ENCODE peak calls at places on chromosomes 11 and 22, in seven cellular contexts. X is spleen, A is GM23338, P is glutamatergic neuron, I is kidney, W is lung, V is GM13976. N is an unnamed sample.

GRCh38 chr11:3169952-3170755 is 5.0 kb upstream of the OSBPL5 start:
- DNase-seq in X (peak; percentile 56), V (no peak), P (peak; percentile 17), A (no peak), I (peak; percentile 73), W (no peak), N (no peak)

GRCh38 chr11:14342906-14343305 is 16.1 kb downstream of the RRAS2 start:
- DNase-seq in A (no peak), W (no peak), X (no peak), I (no peak), P (no peak), V (no peak), N (no peak)

GRCh38 chr11:122287401-122287800 is 171.4 kb upstream of the BLID start:
- DNase-seq in P (peak; percentile 75), I (no peak), V (no peak), X (no peak), W (no peak), A (no peak), N (no peak)

GRCh38 chr11:10021563-10021962 is 272.5 kb downstream of the SBF2 start:
- DNase-seq in P (no peak), I (no peak), V (no peak), A (peak; percentile 20), X (no peak), W (no peak), N (no peak)

GRCh38 chr11:72348250-72348649 is 86.1 kb downstream of the CLPB start:
- DNase-seq in I (no peak), P (no peak), V (no peak), A (peak; percentile 20), W (no peak), X (no peak), N (no peak)

GRCh38 chr11:17972987-17973386 is 39.9 kb downstream of the SERGEF start:
- DNase-seq in W (no peak), X (no peak), P (peak; percentile 73), I (no peak), A (peak; percentile 92), V (no peak), N (no peak)

GRCh38 chr11:76314741-76315090 is 66.2 kb downstream of the THAP12 start:
- DNase-seq in X (no peak), P (no peak), W (no peak), A (no peak), I (peak; percentile 22), V (no peak), N (no peak)

GRCh38 chr11:61545341-61545740 is 35.5 kb downstream of the SYT7 start:
- DNase-seq in A (peak; percentile 64), I (no peak), W (no peak), X (no peak), P (no peak), V (peak; percentile 71), N (no peak)

GRCh38 chr11:113690619-113691569 is 15.2 kb downstream of the TMPRSS5 start:
- DNase-seq in V (peak; percentile 61), W (no peak), A (peak; percentile 83), X (no peak), P (no peak), I (peak; percentile 88), N (peak; percentile 85)
- TF ChIP-seq CTCF in V (peak; percentile 56), W (no peak), A (peak; percentile 93), X (no peak), P (peak; percentile 66), I (no peak), N (peak; percentile 46)

DNA sequence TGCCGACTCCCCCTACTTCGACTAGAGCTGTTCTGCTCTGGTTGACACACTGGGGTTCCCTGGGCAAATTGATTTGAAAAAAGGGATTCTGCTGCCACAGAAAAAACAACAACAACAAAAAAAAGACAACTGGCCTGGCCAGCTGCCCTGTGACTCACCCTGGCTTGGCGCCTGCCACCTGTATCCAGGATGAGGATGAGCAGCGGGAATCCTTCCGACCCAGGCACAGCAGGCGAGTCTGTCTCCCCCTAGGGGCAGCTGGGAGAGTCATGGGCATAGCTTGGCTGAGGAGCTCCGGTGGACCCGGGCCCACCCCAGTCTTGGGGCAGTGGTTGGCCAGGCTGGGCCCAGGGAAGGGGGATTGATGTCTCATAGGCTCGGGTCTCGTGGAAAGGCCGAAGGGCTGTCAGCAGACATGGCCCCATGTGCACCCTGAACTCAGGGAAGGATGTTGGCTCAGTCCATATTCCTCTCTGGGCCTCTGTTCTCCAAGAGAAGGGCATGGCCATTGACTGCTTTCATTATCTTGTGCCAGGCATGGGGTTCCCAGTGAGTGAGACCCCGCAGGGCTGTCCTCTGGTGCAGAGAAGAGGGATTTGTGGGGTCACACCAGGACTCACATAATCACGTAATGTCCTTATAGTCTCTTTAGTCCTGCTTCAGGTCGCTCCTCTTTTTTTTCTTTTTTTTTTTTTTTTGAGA is 10.4 kb upstream of the SUN2 start:
- DNase-seq in V (peak; percentile 71), A (peak; percentile 93), I (no peak), P (peak; percentile 82), X (no peak), W (no peak), N (no peak)
- TF ChIP-seq CTCF in V (peak; percentile 62), A (peak; percentile 85), I (peak; percentile 70), P (peak; percentile 67), X (no peak), W (peak; percentile 21), N (peak; percentile 75)

DNA sequence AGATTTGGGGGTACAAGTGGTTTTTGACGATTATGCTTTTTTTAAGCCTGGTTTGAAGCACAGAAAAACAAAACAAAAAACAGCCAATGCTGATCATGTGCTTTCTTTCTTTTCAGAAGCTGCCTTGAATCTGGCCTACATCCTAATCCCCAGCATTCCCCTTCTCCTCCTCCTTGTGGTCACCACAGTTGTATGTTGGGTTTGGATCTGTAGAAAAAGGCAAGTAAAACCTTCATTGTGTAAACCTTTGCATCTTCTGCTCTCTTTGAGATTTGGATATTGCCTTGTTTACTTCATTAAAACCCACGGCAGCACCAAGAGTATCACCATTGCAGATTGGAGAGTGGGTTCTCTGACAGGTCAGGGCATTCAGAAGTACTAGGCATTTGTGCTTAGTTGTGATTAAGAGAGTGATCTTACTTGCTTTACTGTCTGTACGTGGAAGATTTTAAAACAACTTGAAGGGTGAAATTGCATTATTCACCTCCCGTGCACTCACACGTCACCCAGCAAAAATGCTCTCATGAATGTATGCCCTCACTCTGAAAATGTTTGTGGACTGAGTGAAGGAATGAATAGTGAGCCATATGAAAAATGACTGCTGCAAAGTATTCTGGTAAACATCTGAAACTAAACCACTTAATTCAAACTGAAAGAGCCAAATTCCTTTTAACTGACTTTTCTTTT is 17.0 kb downstream of the LAYN start:
- DNase-seq in V (no peak), A (no peak), P (no peak), W (no peak), X (no peak), I (no peak), N (no peak)
- TF ChIP-seq CTCF in V (no peak), A (no peak), P (no peak), W (no peak), X (no peak), I (no peak), N (no peak)

DNA sequence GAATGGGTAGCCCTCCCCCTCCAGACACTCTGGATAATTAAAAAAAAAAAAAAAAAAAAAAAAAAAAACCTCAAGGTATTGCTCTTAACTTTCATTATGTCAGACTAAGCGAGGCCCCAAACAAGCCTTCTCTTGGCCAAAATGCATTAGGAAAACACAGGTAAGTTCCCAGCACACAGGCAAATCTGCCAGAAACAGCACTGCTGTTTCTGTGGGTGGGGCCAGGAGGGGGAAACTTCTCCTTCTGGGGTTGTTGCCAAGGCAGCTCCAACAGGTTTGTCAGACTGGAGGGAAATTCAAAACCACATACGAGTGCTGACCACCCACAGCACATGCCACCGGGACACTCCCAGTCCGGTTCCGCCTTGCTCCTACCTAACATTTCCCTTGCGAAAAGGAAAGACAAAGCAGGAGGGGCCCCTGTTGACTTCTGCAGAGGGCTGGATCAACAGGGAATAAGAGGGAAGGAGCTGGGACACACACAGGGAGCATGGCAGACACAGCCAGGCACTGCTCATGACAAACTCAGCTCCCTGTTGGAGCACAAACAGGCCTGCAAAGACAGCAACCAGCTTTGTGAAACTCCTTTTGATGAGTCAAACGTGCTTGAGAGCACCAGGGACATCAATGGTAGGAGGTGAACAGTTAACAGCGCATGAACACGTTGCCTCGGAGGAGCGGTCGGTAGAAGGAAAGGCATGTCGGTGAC is 55.0 kb downstream of the MYH9 start:
- DNase-seq in A (no peak), V (peak; percentile 77), I (no peak), W (no peak), X (peak; percentile 77), P (no peak), N (no peak)
- TF ChIP-seq CTCF in A (no peak), V (no peak), I (no peak), W (no peak), X (no peak), P (no peak), N (no peak)

GRCh38 chr22:41500303-41500702 is 31.4 kb downstream of the ACO2 start:
- DNase-seq in V (no peak), P (no peak), A (no peak), W (no peak), I (no peak), X (no peak), N (no peak)
- TF ChIP-seq CTCF in V (no peak), P (no peak), A (no peak), W (no peak), I (no peak), X (no peak), N (no peak)

GRCh38 chr11:4821021-4821420 is at the start of gene OR51F2:
- DNase-seq in V (no peak), P (no peak), X (no peak), A (no peak), W (no peak), I (no peak), N (no peak)

GRCh38 chr11:4830909-4831308 is 9.8 kb downstream of the OR51F2 start:
- DNase-seq in A (no peak), P (no peak), X (no peak), I (peak; percentile 35), V (no peak), W (no peak), N (no peak)

GRCh38 chr11:4825132-4825531 is 4.0 kb downstream of the OR51F2 start:
- DNase-seq in W (no peak), A (no peak), X (no peak), V (no peak), P (no peak), I (no peak), N (no peak)

DNA sequence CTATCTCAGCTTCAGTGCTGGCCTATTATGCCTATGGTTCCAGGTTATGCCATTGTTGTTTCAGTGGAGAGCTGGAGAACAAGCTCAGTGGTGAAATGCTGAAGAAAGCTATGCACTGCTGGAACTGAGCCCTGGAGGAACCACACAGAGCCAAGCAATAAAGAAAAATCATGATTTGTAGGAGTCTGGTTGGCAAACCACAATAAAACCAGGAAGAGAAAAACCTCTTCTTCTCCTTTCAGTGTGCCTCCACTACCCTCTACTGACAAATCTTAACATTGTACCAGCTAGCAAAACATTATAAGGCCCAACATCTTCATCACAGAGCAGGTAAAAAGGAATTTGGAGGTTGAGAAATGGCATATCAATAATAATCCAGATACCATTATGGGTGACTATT is 5.3 kb downstream of the OR51F2 start:
- DNase-seq in P (no peak), W (no peak), V (no peak), I (no peak), A (peak; percentile 41), X (no peak), N (no peak)
- TF ChIP-seq CTCF in P (no peak), W (no peak), V (no peak), I (peak; percentile 9), A (peak; percentile 54), X (no peak), N (peak; percentile 75)